ENCODE peak calls at places on chromosomes 13 and 19, in ten cellular contexts. Z is Caco-2, L is body of pancreas, J is Peyer's patch, V is cardiac muscle cell, K is GM12878, Q is Panc1, E is psoas muscle, Y is endodermal cell, P is lower lobe of right lung. X is an unnamed sample.
A peak's percentile ranks its signal among the peaks of the same experiment; 100 is the strongest.

GRCh38 chr13:110265682-110266430 is 41.1 kb downstream of the COL4A1 start:
- DNase-seq in Z (no peak), Q (no peak), Y (peak; percentile 42), J (peak; percentile 46), P (no peak), K (no peak), E (peak; percentile 47), L (no peak), V (no peak), X (no peak)

GRCh38 chr19:3375221-3376088 is 9.1 kb downstream of the NFIC start:
- DNase-seq in Y (peak; percentile 27), L (peak; percentile 96), E (peak; percentile 97), Z (no peak), J (peak; percentile 75), P (peak; percentile 72), V (peak; percentile 74), Q (no peak), K (no peak), X (no peak)

GRCh38 chr19:47713046-47714021 is at the start of gene EHD2:
- DNase-seq in E (peak; percentile 77), V (peak; percentile 86), Y (peak; percentile 82), L (peak; percentile 76), Z (peak; percentile 74), K (no peak), J (peak; percentile 56), P (peak; percentile 73), Q (no peak), X (no peak)

GRCh38 chr19:48836089-48837017 is at the start of gene HSD17B14:
- DNase-seq in Q (no peak), P (no peak), L (no peak), Z (peak; percentile 59), Y (peak; percentile 93), V (peak; percentile 68), K (no peak), J (peak; percentile 55), E (no peak), X (no peak)

GRCh38 chr19:5539431-5539833 is 28.3 kb downstream of the TINCR start:
- DNase-seq in P (no peak), E (no peak), L (no peak), Z (no peak), Y (peak; percentile 80), K (no peak), V (no peak), Q (no peak), J (no peak), X (no peak)

GRCh38 chr13:24286624-24287023 is 22.8 kb upstream of the C1QTNF9 start:
- DNase-seq in Z (no peak), K (no peak), V (no peak), Y (peak; percentile 33), Q (no peak), L (no peak), P (no peak), E (no peak), J (no peak), X (no peak)

GRCh38 chr13:94209110-94209509 is 270.4 kb downstream of the DCT start:
- DNase-seq in J (no peak), Q (no peak), Z (no peak), K (no peak), V (peak; percentile 29), Y (no peak), L (no peak), P (no peak), E (no peak), X (no peak)

GRCh38 chr19:45021971-45022370 is 16.9 kb upstream of the CLASRP start:
- DNase-seq in V (no peak), P (no peak), Q (no peak), Y (no peak), L (no peak), K (no peak), Z (no peak), E (no peak), J (no peak), X (no peak)

GRCh38 chr13:55244991-55245644 is 1895.6 kb upstream of the PRR20A start:
- DNase-seq in Y (peak; percentile 84), P (no peak), K (no peak), V (no peak), J (no peak), L (no peak), Q (no peak), E (no peak), Z (peak; percentile 52), X (no peak)

GRCh38 chr13:110319774-110320509 is 12.9 kb downstream of the COL4A2 start:
- DNase-seq in K (no peak), V (peak; percentile 64), E (no peak), L (peak; percentile 82), Q (no peak), J (no peak), Z (no peak), P (peak; percentile 44), Y (peak; percentile 55), X (peak; percentile 87)

GRCh38 chr19:6997679-6998445 is 23.4 kb downstream of the MBD3L2B start:
- DNase-seq in V (peak; percentile 57), Z (no peak), E (no peak), J (no peak), Q (no peak), K (no peak), L (no peak), Y (no peak), P (no peak), X (no peak)

GRCh38 chr13:44815507-44816074 is 173.7 kb downstream of the NUFIP1 start:
- DNase-seq in Z (peak; percentile 90), K (no peak), Y (peak; percentile 67), V (peak; percentile 98), Q (no peak), P (peak; percentile 45), E (no peak), J (no peak), L (peak; percentile 69), X (peak; percentile 94)

GRCh38 chr19:7928741-7929701 is 3.1 kb upstream of the CTXN1 start:
- DNase-seq in L (peak; percentile 56), V (peak; percentile 92), Q (no peak), Z (peak; percentile 81), Y (peak; percentile 92), P (peak; percentile 61), E (peak; percentile 64), J (peak; percentile 68), K (no peak), X (peak; percentile 81)

GRCh38 chr13:114048463-114048862 is 74.6 kb upstream of the C13orf46 start:
- DNase-seq in Q (no peak), J (no peak), P (no peak), V (no peak), Z (no peak), K (no peak), L (no peak), E (no peak), Y (peak; percentile 77), X (no peak)

GRCh38 chr13:114046447-114046846 is 72.6 kb upstream of the C13orf46 start:
- DNase-seq in E (no peak), Y (no peak), J (no peak), L (no peak), Q (no peak), K (no peak), P (no peak), Z (no peak), V (no peak), X (no peak)

GRCh38 chr13:114049026-114049425 is 75.2 kb upstream of the C13orf46 start:
- DNase-seq in Y (no peak), P (peak; percentile 71), K (no peak), E (no peak), Z (no peak), L (no peak), Q (no peak), J (peak; percentile 86), V (no peak), X (no peak)

GRCh38 chr13:114045113-114045735 is 71.3 kb upstream of the C13orf46 start:
- DNase-seq in L (no peak), V (no peak), Q (no peak), E (no peak), Z (no peak), J (no peak), Y (no peak), K (no peak), P (no peak), X (no peak)

DNA sequence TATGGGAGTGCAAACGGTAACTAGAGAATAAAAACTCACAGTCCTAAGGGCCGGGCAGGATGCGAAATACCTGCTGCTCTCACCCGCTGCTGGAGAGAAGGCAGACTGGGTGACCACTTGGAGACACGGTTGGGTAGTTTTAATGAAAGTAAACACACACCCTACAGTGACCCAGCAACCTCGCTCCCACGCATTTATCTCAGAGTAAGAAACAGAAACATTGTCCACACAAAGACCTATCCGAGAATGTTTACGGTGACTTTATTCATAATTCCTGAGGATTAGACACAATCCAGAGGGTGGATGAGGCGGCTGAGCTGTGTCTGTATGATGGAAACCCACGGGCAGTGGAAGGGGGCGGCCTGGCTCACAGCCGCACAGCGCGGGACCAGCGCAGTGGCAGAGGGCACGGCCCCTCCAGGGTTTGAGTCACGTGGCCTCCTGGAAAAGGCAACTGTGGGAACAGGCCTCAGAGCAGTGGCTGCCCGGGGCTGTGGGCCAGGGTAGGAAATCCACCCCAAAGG is 73.5 kb upstream of the C13orf46 start:
- DNase-seq in Y (no peak), Q (no peak), J (peak; percentile 78), K (peak; percentile 74), P (no peak), L (no peak), V (no peak), Z (no peak), E (no peak), X (no peak)
- H3K4me1 ChIP-seq in Y (no peaks in the 10 kb centered on the region), Q (peaks cover 42% of the 10 kb centered on the region), J (peaks cover 13% of the 10 kb centered on the region), K (peaks cover 30% of the 10 kb centered on the region), P (no peaks in the 10 kb centered on the region), L (no peaks in the 10 kb centered on the region), V (no peaks in the 10 kb centered on the region), Z (no peaks in the 10 kb centered on the region), E (peaks cover 10% of the 10 kb centered on the region), X (no peaks in the 10 kb centered on the region)

GRCh38 chr13:49367640-49368431 is 76.0 kb downstream of the CAB39L start:
- DNase-seq in Z (no peak), V (peak; percentile 34), P (no peak), Y (no peak), Q (no peak), K (no peak), L (no peak), E (no peak), J (no peak), X (no peak)
- TF ChIP-seq CTCF in Z (no peak), V (no peak), P (no peak), Y (no peak), Q (no peak), K (no peak), L (no peak), E (no peak), J (no peak), X (no peak)

GRCh38 chr19:35459414-35460082 is 11.5 kb downstream of the FFAR2 start:
- DNase-seq in Z (no peak), L (peak; percentile 77), P (peak; percentile 56), E (peak; percentile 43), V (peak; percentile 89), J (peak; percentile 55), K (no peak), Q (no peak), Y (no peak), X (no peak)
- H3K4me1 ChIP-seq in Z (peaks cover 23% of the 10 kb centered on the region), L (peaks cover 19% of the 10 kb centered on the region), P (peaks cover 39% of the 10 kb centered on the region), E (peaks cover 5% of the 10 kb centered on the region), V (peaks cover 5% of the 10 kb centered on the region), J (peaks cover 32% of the 10 kb centered on the region), K (peaks cover 76% of the 10 kb centered on the region), Q (no peaks in the 10 kb centered on the region), Y (peaks cover 5% of the 10 kb centered on the region), X (no peaks in the 10 kb centered on the region)

DNA sequence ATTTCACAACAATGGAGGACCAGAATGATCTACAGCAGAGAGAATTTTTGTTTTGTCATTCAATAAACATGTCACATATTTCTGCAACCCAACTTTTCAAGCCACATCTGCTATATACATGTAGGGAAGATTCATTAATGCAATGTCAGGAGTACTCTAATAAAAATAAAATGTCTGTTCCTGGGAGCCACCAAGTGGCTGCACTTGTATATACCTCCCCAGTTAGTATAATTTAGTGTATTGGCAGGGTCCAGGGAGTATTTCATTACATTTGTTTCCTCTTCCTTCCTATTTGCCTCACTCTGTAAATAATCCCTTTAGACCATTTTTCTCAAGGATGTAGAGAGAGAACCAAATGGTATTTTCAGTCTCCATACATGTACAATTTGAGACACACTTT is 1169.0 kb downstream of the DIAPH3 start:
- DNase-seq in Z (no peak), E (no peak), K (no peak), Y (no peak), L (no peak), V (no peak), Q (no peak), P (no peak), J (no peak), X (no peak)
- TF ChIP-seq CTCF in Z (peak; percentile 27), E (no peak), K (no peak), Y (peak; percentile 62), L (no peak), V (peak; percentile 8), Q (no peak), P (no peak), J (no peak), X (peak; percentile 51)